ENCODE peak calls at places on chromosomes 11 and 22, in five cellular contexts. Q is germinal center; U is ovary; S is stimulated activated CD4-positive, alpha-beta T cell treated with anti-CD3 and anti-CD28 coated beads, TNF-alpha, amount 100 ng/mL, for 24 hours; A is osteocyte. F is an unnamed sample.

GRCh38 chr22:24542641-24543040 is 12.3 kb downstream of the GUCD1 start:
- DNase-seq in Q (no peak), U (no peak), S (no peak), A (no peak), F (no peak)

GRCh38 chr11:111018571-111018970 is 227.0 kb upstream of the POU2AF2 start:
- DNase-seq in Q (no peak), U (no peak), S (no peak), A (no peak), F (no peak)

GRCh38 chr11:117144477-117145392 is 648 bp downstream of the PAFAH1B2 start:
- DNase-seq in Q (peak), U (peak), S (no peak), A (no peak), F (peak)

GRCh38 chr11:105870521-105871113 is 151.4 kb downstream of the MSANTD4 start:
- DNase-seq in Q (no peak), U (no peak), S (no peak), A (no peak), F (no peak)

GRCh38 chr11:44427432-44427831 is 117.5 kb upstream of the ALX4 start:
- DNase-seq in Q (peak), U (no peak), S (no peak), A (no peak), F (no peak)

GRCh38 chr11:110710520-110711381 is 1.5 kb downstream of the ARHGAP20 start:
- DNase-seq in Q (peak), U (peak), S (no peak), A (no peak), F (peak)

GRCh38 chr11:63699906-63700305 is 18.6 kb downstream of the RTN3 start:
- DNase-seq in Q (no peak), U (no peak), S (no peak), A (no peak), F (no peak)

GRCh38 chr11:129639300-129639699 is 176.3 kb upstream of the TMEM45B start:
- DNase-seq in Q (no peak), U (no peak), S (no peak), A (no peak), F (no peak)

GRCh38 chr11:65865550-65866172 is 5.4 kb downstream of the MUS81 start:
- DNase-seq in Q (no peak), U (no peak), S (no peak), A (no peak), F (no peak)

GRCh38 chr11:14980854-14981253 is 8.7 kb upstream of the CALCA start:
- DNase-seq in Q (no peak), U (no peak), S (no peak), A (no peak), F (no peak)

GRCh38 chr22:29313126-29314071 is 2.1 kb downstream of the RASL10A start:
- DNase-seq in Q (peak), U (peak), S (no peak), A (no peak), F (no peak)

GRCh38 chr22:39428597-39429071 is 28.2 kb upstream of the MGAT3 start:
- DNase-seq in Q (no peak), U (no peak), S (no peak), A (peak), F (no peak)

GRCh38 chr11:68148882-68149281 is 27.7 kb upstream of the CHKA start:
- DNase-seq in Q (no peak), U (no peak), S (no peak), A (no peak), F (no peak)

GRCh38 chr11:72685560-72686480 is 11.6 kb upstream of the PDE2A start:
- DNase-seq in Q (no peak), U (peak), S (no peak), A (no peak), F (no peak)

GRCh38 chr11:111665779-111666178 is 63.5 kb downstream of the SIK2 start:
- DNase-seq in Q (no peak), U (no peak), S (no peak), A (no peak), F (no peak)

GRCh38 chr11:134785059-134785458 is 373.0 kb upstream of the B3GAT1 start:
- DNase-seq in Q (no peak), U (no peak), S (no peak), A (no peak), F (no peak)

GRCh38 chr22:47054231-47055072 is 292.0 kb downstream of the TBC1D22A start:
- DNase-seq in Q (no peak), U (no peak), S (no peak), A (no peak), F (no peak)

GRCh38 chr22:17232406-17232805 is 13.2 kb upstream of the ADA2 start:
- DNase-seq in Q (no peak), U (no peak), S (no peak), A (no peak), F (no peak)

GRCh38 chr11:124943242-124943641 is 7.4 kb upstream of the HEPACAM start:
- DNase-seq in Q (no peak), U (no peak), S (no peak), A (no peak), F (no peak)

GRCh38 chr11:114398303-114398920 is 1.9 kb downstream of the C11orf71 start:
- DNase-seq in Q (no peak), U (no peak), S (no peak), A (no peak), F (no peak)

GRCh38 chr11:45458269-45458668 is 172.1 kb upstream of the SYT13 start:
- DNase-seq in Q (no peak), U (no peak), S (no peak), A (no peak), F (no peak)

GRCh38 chr11:97361812-97362378 is 972.1 kb downstream of the JRKL start:
- DNase-seq in Q (no peak), U (no peak), S (no peak), A (no peak), F (no peak)